ENCODE peak calls at places on chromosomes 2 and 18, in four cellular contexts. W, Y, M and O are unnamed samples.

GRCh38 chr2:85770369-85770768 is 16.6 kb downstream of the ATOH8 start:
- DNase-seq in M (no peak), W (no peak), Y (no peak), O (no peak)

GRCh38 chr2:26344581-26345283 is 1.2 kb upstream of the SELENOI start:
- DNase-seq in Y (no peak), W (peak; percentile 25), M (no peak), O (no peak)

GRCh38 chr2:127531133-127531709 is 4.3 kb upstream of the MYO7B start:
- DNase-seq in M (no peak), W (no peak), Y (no peak), O (no peak)

GRCh38 chr2:28642796-28643195 is 108.8 kb upstream of the PPP1CB start:
- DNase-seq in Y (no peak), W (no peak), M (no peak), O (no peak)

GRCh38 chr18:40012931-40013609 is 1942.0 kb upstream of the PIK3C3 start:
- DNase-seq in Y (no peak), W (no peak), M (no peak), O (no peak)

GRCh38 chr2:223538920-223539440 is 63.2 kb downstream of the SCG2 start:
- DNase-seq in W (peak; percentile 42), Y (no peak), M (no peak), O (no peak)

GRCh38 chr2:227703961-227704360 is 13.9 kb downstream of the SLC19A3 start:
- DNase-seq in W (no peak), Y (no peak), M (no peak), O (no peak)

GRCh38 chr18:21463718-21464117 is 136.8 kb downstream of the ESCO1 start:
- DNase-seq in Y (no peak), W (no peak), M (no peak), O (no peak)

GRCh38 chr2:10772868-10773215 is 39.7 kb downstream of the PDIA6 start:
- DNase-seq in W (no peak), M (no peak), Y (no peak), O (no peak)

GRCh38 chr2:59029058-59029457 is 787.9 kb upstream of the FANCL start:
- DNase-seq in M (no peak), Y (no peak), W (no peak), O (peak; percentile 38)

GRCh38 chr2:218046234-218046633 is 22.8 kb upstream of the RUFY4 start:
- DNase-seq in W (no peak), M (no peak), Y (peak; percentile 56), O (no peak)

GRCh38 chr18:38368886-38369285 is 803.3 kb upstream of the CELF4 start:
- DNase-seq in M (no peak), Y (no peak), W (no peak), O (no peak)

GRCh38 chr18:9150116-9150515 is 13.5 kb downstream of the ANKRD12 start:
- DNase-seq in M (no peak), W (no peak), Y (no peak), O (no peak)

DNA sequence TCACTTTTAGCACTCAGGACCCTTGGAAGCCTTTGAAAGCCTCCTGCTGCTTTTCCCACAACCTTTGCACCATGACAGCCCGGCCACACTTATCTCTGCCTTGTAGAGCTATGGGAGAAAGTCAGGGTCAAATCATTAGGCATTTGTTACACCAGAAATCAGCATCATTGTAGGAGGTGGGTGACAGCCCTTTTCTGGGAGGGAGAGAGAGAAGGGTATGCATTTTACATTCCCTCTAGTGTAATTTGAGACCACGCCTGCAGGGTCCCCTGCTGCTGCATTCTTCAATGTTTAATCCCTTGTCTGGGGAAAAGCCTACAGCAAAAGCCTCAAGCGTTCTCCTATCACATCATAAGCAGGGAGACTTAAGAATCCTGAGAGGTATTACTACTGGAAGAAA is 766.8 kb upstream of the FAM98A start:
- DNase-seq in M (no peak), Y (no peak), W (peak; percentile 90), O (no peak)
- TF ChIP-seq CTCF in M (no peak), Y (no peak), W (no peak), O (no peak)

GRCh38 chr18:12423393-12423792 is 15.7 kb downstream of the PRELID3A start:
- DNase-seq in M (no peak), Y (no peak), W (no peak), O (no peak)
- H3K27ac ChIP-seq in M (no peak overlapping the region), Y (no peak overlapping the region), W (no peak overlapping the region), O (no peak overlapping the region)

GRCh38 chr2:75515584-75516368 is 45.0 kb downstream of the EVA1A start:
- DNase-seq in M (no peak), W (no peak), Y (no peak), O (no peak)
- H3K9me3 ChIP-seq in M (peaks cover 6% of the 10 kb centered on the region), W (peaks cover 4% of the 10 kb centered on the region), Y (peaks cover 13% of the 10 kb centered on the region), O (peaks cover 4% of the 10 kb centered on the region)

GRCh38 chr2:100238471-100238870 is 83.8 kb downstream of the LONRF2 start:
- DNase-seq in W (peak; percentile 66), M (no peak), Y (no peak), O (no peak)
- TF ChIP-seq CTCF in W (no peak), M (no peak), Y (no peak), O (no peak)

DNA sequence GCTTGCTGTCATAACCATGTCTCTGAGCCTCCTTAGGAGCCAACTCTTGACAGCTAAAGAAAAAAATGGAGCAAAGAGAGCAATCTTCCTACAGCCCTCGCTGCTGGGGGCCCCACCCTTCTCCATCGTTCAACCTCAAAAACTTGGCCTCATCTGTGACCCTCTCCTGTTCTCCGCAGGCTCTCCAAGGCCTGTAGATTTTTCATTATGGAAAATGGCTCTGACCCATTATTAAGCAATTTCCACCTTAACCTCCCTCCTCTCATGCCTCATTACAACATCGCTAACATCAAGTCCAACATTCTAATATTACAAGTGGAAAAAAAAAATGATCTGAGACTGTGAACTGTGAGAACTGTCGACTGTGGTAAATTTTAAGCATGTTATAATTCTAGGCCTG is 98.7 kb downstream of the SLC8A1 start:
- DNase-seq in Y (no peak), M (peak; percentile 37), W (no peak), O (no peak)
- H3K27ac ChIP-seq in Y (peak overlapping the region; percentile 70), M (peak overlapping the region; percentile 67), W (no peak overlapping the region), O (peak overlapping the region; percentile 74)

GRCh38 chr2:109176928-109177327 is 47.9 kb downstream of the SH3RF3 start:
- DNase-seq in W (peak; percentile 48), Y (no peak), M (no peak), O (no peak)

GRCh38 chr2:109174626-109175349 is 45.8 kb downstream of the SH3RF3 start:
- DNase-seq in M (no peak), W (no peak), Y (no peak), O (no peak)

GRCh38 chr2:109176489-109176888 is 47.5 kb downstream of the SH3RF3 start:
- DNase-seq in Y (no peak), M (no peak), W (no peak), O (no peak)

GRCh38 chr2:109174214-109174613 is 45.2 kb downstream of the SH3RF3 start:
- DNase-seq in M (no peak), W (no peak), Y (no peak), O (no peak)

GRCh38 chr2:109175350-109175678 is 46.3 kb downstream of the SH3RF3 start:
- DNase-seq in W (no peak), Y (no peak), M (no peak), O (no peak)
- H3K9me3 ChIP-seq in W (no peaks in the 10 kb centered on the region), Y (peaks cover 5% of the 10 kb centered on the region), M (no peaks in the 10 kb centered on the region), O (peaks cover 13% of the 10 kb centered on the region)

GRCh38 chr2:96756788-96757476 is 3.8 kb upstream of the CNNM4 start:
- DNase-seq in M (no peak), Y (no peak), W (no peak), O (no peak)
- TF ChIP-seq CTCF in M (no peak), Y (no peak), W (no peak), O (no peak)

GRCh38 chr2:145813481-145813880 is 1293.6 kb upstream of the ZEB2 start:
- DNase-seq in M (no peak), W (no peak), Y (no peak), O (no peak)
- H3K27ac ChIP-seq in M (no peak overlapping the region), W (no peak overlapping the region), Y (no peak overlapping the region), O (no peak overlapping the region)

GRCh38 chr2:20532634-20533437 is 86.0 kb downstream of the RHOB start:
- DNase-seq in Y (no peak), W (peak; percentile 35), M (no peak), O (no peak)
- H3K9me3 ChIP-seq in Y (no peaks in the 10 kb centered on the region), W (no peaks in the 10 kb centered on the region), M (no peaks in the 10 kb centered on the region), O (no peaks in the 10 kb centered on the region)

GRCh38 chr2:66432801-66433694 is 1.9 kb upstream of the MEIS1 start:
- DNase-seq in M (peak; percentile 88), Y (peak; percentile 92), W (peak; percentile 96), O (peak; percentile 85)
- TF ChIP-seq CTCF in M (no peak), Y (no peak), W (no peak), O (peak; percentile 25)